ENCODE peak calls at places on chromosome 21, in five cellular contexts. H, V, L, C and U are unnamed samples.

GRCh38 chr21:22855581-22855980 is 1857.4 kb downstream of the NCAM2 start:
- DNase-seq in H (no peak), V (no peak), L (no peak), C (no peak), U (no peak)

GRCh38 chr21:43367296-43367695 is 59.6 kb downstream of the SIK1 start:
- DNase-seq in L (no peak), V (no peak), H (no peak), C (no peak), U (no peak)

GRCh38 chr21:42681296-42682206 is 28.1 kb downstream of the PDE9A start:
- DNase-seq in H (no peak), C (no peak), V (no peak), L (no peak), U (no peak)

GRCh38 chr21:19607983-19608668 is 1204.5 kb upstream of the TMPRSS15 start:
- DNase-seq in L (peak; percentile 21), H (no peak), C (no peak), V (no peak), U (no peak)

GRCh38 chr21:42646836-42647235 is 6.6 kb upstream of the PDE9A start:
- DNase-seq in H (no peak), L (no peak), V (no peak), C (no peak), U (no peak)

GRCh38 chr21:42578034-42578433 is 64.4 kb downstream of the SLC37A1 start:
- DNase-seq in H (no peak), C (peak; percentile 72), V (no peak), L (no peak), U (no peak)

GRCh38 chr21:26169061-26169610 is 1.4 kb downstream of the APP start:
- DNase-seq in L (peak; percentile 46), V (peak; percentile 71), C (no peak), H (peak; percentile 69), U (peak; percentile 41)

GRCh38 chr21:39052718-39053117 is 130.5 kb downstream of the PSMG1 start:
- DNase-seq in H (no peak), L (no peak), V (no peak), C (no peak), U (no peak)

GRCh38 chr21:36150192-36150711 is 6.4 kb upstream of the DOP1B start:
- DNase-seq in V (peak; percentile 54), H (no peak), C (no peak), L (no peak), U (no peak)

GRCh38 chr21:41786521-41786987 is 19.7 kb upstream of the RIPK4 start:
- DNase-seq in V (peak; percentile 12), L (no peak), C (peak; percentile 64), H (no peak), U (no peak)

GRCh38 chr21:36516271-36516670 is 36.3 kb upstream of the CLDN14 start:
- DNase-seq in H (no peak), C (no peak), V (no peak), L (no peak), U (no peak)

GRCh38 chr21:22120616-22121266 is 1122.5 kb downstream of the NCAM2 start:
- DNase-seq in H (no peak), L (no peak), V (no peak), C (no peak), U (no peak)

GRCh38 chr21:42461185-42461520 is 34.9 kb downstream of the RSPH1 start:
- DNase-seq in V (no peak), C (peak; percentile 20), L (no peak), H (no peak), U (no peak)

GRCh38 chr21:28754127-28754611 is 238.5 kb downstream of the LTN1 start:
- DNase-seq in L (no peak), H (peak; percentile 93), C (no peak), V (peak; percentile 96), U (no peak)

GRCh38 chr21:35635261-35635660 is 425.1 kb downstream of the SETD4 start:
- DNase-seq in L (no peak), C (no peak), V (peak; percentile 94), H (no peak), U (no peak)

GRCh38 chr21:15112858-15113257 is 48.1 kb upstream of the NRIP1 start:
- DNase-seq in V (no peak), C (no peak), H (no peak), L (no peak), U (no peak)

GRCh38 chr21:14523234-14523633 is 22.9 kb downstream of the SAMSN1 start:
- DNase-seq in V (no peak), L (no peak), H (no peak), C (no peak), U (no peak)

GRCh38 chr21:35043549-35043948 is 5.6 kb downstream of the RUNX1 start:
- DNase-seq in H (no peak), C (no peak), V (no peak), L (no peak), U (no peak)

GRCh38 chr21:42861311-42862122 is 17.8 kb downstream of the WDR4 start:
- DNase-seq in V (no peak), H (no peak), C (no peak), L (no peak), U (no peak)

GRCh38 chr21:28688381-28688780 is 304.3 kb downstream of the LTN1 start:
- DNase-seq in V (no peak), L (no peak), H (no peak), C (no peak), U (no peak)

DNA sequence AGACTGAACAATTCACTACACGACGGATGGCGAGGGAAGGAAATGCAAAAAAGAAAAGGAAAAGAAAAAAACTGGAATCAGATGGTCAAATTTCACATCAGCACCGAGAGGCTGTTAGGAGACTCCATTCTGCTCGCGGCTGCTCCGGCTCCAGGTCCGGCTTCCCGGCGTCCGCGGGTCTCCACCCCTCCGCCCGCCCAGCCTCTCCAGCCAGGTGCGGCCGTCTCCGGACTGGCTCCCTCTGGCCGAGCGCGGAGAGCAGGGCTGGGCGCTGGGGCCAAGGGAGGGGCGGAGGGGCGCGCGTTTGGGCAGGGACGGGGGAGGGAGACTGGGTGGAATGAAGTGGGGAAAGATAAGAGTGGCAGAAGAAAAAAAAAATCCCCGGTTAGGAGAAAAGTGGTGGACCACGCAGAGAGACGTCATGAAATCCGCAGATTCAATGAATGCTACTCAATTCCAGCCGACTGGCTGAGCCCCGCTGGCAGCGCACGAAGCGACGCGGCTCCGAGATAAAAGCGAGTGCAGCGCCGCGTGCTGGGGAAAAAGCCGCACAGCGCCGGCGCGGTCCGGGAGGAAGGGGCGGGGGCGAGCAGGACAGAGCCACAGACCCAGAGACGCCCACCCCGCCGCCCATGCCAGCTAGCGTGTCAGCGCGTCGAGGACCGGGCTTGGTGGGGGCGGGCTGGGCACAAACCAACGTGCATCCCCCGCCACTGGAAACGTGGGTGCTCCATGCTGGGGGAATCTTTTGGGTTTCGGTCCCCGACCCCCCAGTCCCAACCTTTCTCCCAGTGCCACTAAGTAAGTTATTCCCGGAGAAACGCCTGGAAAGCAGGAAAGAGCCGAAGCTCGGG is at the start of gene KCNJ6:
- DNase-seq in H (peak; percentile 87), C (no peak), L (peak; percentile 39), V (peak; percentile 52), U (peak; percentile 85)
- TF ChIP-seq CTCF in H (peak; percentile 63), C (no peak), L (peak; percentile 26), V (peak; percentile 91), U (peak; percentile 72)

DNA sequence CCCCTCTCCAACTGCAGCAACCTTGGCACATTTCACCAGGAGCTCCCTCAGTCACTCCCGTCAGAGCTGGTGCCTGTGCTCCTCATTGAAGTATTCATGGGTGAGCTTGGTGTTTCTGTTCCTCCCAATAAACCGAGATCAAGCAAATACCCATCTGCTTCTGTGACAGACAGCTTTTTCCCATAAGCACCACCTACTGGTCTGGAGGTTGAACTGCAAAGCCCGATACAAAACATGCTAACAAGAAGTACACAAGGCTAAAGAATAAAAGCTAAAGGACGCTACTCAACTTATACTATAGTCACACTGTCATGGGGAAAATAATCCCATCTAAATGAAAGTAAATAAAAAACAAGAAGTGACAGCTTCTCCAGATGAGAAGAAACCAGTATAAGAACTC is 111.9 kb upstream of the C21orf91 start:
- DNase-seq in L (no peak), H (no peak), C (no peak), V (no peak), U (no peak)
- TF ChIP-seq CTCF in L (peak; percentile 8), H (peak; percentile 19), C (no peak), V (no peak), U (peak; percentile 49)

GRCh38 chr21:44847261-44848056 is 26.0 kb downstream of the PTTG1IP start:
- DNase-seq in H (no peak), V (no peak), C (no peak), L (no peak), U (no peak)

GRCh38 chr21:44846201-44846484 is 27.3 kb downstream of the PTTG1IP start:
- DNase-seq in H (no peak), C (no peak), L (no peak), V (no peak), U (no peak)

GRCh38 chr21:44846485-44847260 is 26.8 kb downstream of the PTTG1IP start:
- DNase-seq in C (peak; percentile 94), V (peak; percentile 35), L (no peak), H (no peak), U (no peak)

GRCh38 chr21:44844256-44844655 is 26.4 kb upstream of the SUMO3 start:
- DNase-seq in H (no peak), V (no peak), C (no peak), L (no peak), U (no peak)

DNA sequence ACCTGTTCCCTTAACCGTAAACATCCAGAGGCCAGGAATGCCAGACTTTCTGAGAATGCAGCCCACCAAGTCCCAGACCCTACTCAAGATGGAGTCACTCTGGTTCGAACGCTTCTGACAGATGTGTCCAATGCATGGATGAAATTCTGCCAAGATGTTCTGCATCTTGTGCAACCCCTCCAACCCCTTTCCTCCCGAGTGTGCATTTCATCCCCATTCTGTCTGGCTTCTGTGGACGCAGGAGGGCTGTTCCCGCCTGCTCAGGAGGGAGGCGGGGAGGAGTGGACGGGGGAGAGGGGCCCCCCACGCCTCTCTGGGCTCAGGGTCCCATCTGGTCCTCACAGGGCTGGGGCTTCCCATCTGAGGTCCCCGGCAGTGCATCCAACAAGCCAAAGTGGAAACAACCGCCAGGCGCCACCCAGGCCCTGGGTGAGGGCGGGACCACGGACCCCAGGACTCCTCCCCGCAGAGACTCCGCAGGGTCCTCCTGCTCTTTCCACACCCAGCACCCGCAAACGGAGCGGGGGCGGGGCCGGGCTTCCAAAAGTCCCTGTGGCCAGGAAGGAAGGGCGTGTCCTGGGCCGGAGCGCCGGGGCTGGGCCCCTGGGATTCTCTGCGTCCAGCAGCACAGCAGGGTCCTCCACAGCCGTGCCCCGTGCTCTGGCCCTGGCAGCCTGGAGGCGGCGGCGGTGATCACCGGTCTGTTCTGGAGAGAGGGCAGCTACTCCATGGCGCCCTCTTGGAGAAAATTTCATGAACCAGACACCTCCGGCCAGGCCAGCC is 27.7 kb upstream of the SUMO3 start:
- DNase-seq in L (peak; percentile 41), C (peak; percentile 92), V (peak; percentile 24), H (peak; percentile 69), U (peak; percentile 58)
- TF ChIP-seq CTCF in L (no peak), C (no peak), V (peak; percentile 43), H (peak; percentile 58), U (peak; percentile 48)

DNA sequence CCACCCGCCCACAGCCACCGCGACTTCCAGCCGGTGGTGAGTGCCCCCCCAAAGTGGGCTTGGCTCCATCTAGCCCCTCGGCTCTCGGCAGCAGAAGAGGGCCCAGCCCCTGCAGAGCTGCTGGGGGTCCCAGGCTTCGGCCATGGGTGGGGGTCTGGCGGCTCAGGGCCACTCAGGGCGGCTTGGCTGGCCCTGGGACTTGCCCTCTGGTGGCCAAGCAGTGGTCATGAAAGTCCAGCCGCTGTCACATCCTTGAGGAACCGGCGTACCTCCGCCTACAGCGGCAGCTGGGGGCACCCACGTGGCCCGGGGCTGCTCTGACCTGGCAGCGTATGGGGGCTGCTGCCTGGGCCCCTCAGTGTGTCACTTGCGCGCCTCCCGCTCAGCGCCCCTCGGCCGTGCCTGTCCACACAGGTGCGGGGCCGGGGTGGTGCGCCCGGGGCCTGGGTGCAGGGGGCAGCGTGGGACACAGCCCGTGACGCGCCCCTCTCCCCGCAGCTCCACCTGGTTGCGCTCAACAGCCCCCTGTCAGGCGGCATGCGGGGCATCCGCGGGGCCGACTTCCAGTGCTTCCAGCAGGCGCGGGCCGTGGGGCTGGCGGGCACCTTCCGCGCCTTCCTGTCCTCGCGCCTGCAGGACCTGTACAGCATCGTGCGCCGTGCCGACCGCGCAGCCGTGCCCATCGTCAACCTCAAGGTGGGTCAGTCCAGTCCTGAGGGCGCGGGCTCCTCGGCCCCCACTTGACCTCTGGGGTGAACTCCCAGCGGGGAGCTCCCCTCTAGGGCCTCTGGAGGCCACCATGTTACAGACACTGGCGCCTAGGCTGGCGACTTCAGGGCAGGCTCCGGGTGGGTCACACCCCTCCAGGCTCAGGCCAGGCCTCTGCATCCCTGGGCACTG is 32.4 kb downstream of the SLC19A1 start:
- DNase-seq in V (no peak), C (peak; percentile 75), L (no peak), H (no peak), U (no peak)
- TF ChIP-seq CTCF in V (no peak), C (no peak), L (no peak), H (no peak), U (no peak)